ENCODE peak calls at places on chromosomes 13 and 19, in seven cellular contexts. Q, L, C, N, G, X and T are unnamed samples.
A peak's percentile ranks its signal among the peaks of the same experiment; 100 is the strongest.

GRCh38 chr13:112837371-112838037 is 131.5 kb upstream of the MCF2L start:
- DNase-seq in Q (peak; percentile 23), L (no peak), C (no peak), N (no peak), G (no peak), X (no peak), T (no peak)

GRCh38 chr13:44158741-44159632 is 214.6 kb upstream of the SERP2 start:
- DNase-seq in Q (no peak), L (no peak), C (no peak), N (no peak), G (no peak), X (no peak), T (no peak)

GRCh38 chr19:10290876-10291553 is 1.3 kb downstream of the ICAM5 start:
- DNase-seq in Q (peak; percentile 69), L (no peak), C (peak; percentile 42), N (no peak), G (peak; percentile 64), X (no peak), T (peak; percentile 90)

GRCh38 chr13:57632276-57633140 is 964 bp downstream of the PCDH17 start:
- DNase-seq in Q (peak; percentile 44), L (no peak), C (no peak), N (no peak), G (no peak), X (no peak), T (peak; percentile 46)

GRCh38 chr19:7132054-7132453 is 62.6 kb downstream of the ZNF557 start:
- DNase-seq in Q (no peak), L (no peak), C (no peak), N (no peak), G (no peak), X (no peak), T (no peak)

GRCh38 chr13:44465318-44465717 is 91.7 kb downstream of the SERP2 start:
- DNase-seq in Q (no peak), L (no peak), C (no peak), N (no peak), G (no peak), X (no peak), T (no peak)

GRCh38 chr19:38417544-38418506 is 8.2 kb downstream of the RASGRP4 start:
- DNase-seq in Q (peak; percentile 66), L (no peak), C (peak; percentile 57), N (no peak), G (peak; percentile 54), X (peak; percentile 55), T (peak; percentile 88)

GRCh38 chr13:113393572-113394503 is 29.9 kb upstream of the GRTP1 start:
- DNase-seq in Q (peak; percentile 87), L (peak; percentile 37), C (peak; percentile 84), N (no peak), G (peak; percentile 78), X (peak; percentile 68), T (peak; percentile 90)

GRCh38 chr19:49565261-49565660 is 15.1 kb downstream of the NOSIP start:
- DNase-seq in Q (no peak), L (no peak), C (no peak), N (no peak), G (no peak), X (no peak), T (no peak)

GRCh38 chr13:52165410-52165809 is 6.0 kb upstream of the NEK3 start:
- DNase-seq in Q (no peak), L (no peak), C (no peak), N (no peak), G (no peak), X (no peak), T (no peak)

GRCh38 chr19:1355974-1356865 is 27.5 kb upstream of the NDUFS7 start:
- DNase-seq in Q (no peak), L (no peak), C (no peak), N (no peak), G (no peak), X (no peak), T (no peak)

GRCh38 chr19:12996542-12997094 is 1.3 kb downstream of the NFIX start:
- DNase-seq in Q (no peak), L (no peak), C (no peak), N (no peak), G (no peak), X (peak; percentile 60), T (no peak)
- TF ChIP-seq CTCF in Q (no peak), L (no peak), C (no peak), N (peak; percentile 16), G (peak; percentile 17), X (no peak), T (peak; percentile 15)

GRCh38 chr13:33776510-33776909 is 41.4 kb upstream of the RFC3 start:
- DNase-seq in Q (no peak), L (no peak), C (no peak), N (no peak), G (no peak), X (peak; percentile 38), T (no peak)
- H3K27ac ChIP-seq in Q (no peak overlapping the region), L (no peak overlapping the region), C (no peak overlapping the region), N (no peak overlapping the region), G (no peak overlapping the region), X (peak overlapping the region; percentile 75), T (no peak overlapping the region)

GRCh38 chr19:47886010-47886559 is at the start of gene SULT2A1:
- DNase-seq in Q (no peak), L (no peak), C (no peak), N (no peak), G (no peak), X (no peak), T (no peak)
- TF ChIP-seq CTCF in Q (no peak), L (no peak), C (no peak), N (no peak), G (no peak), X (no peak), T (no peak)

GRCh38 chr13:24161980-24162517 is 1.5 kb downstream of the SPATA13 start:
- DNase-seq in Q (peak; percentile 73), L (no peak), C (no peak), N (no peak), G (no peak), X (peak; percentile 60), T (no peak)

GRCh38 chr13:24161010-24161775 is 673 bp downstream of the SPATA13 start:
- DNase-seq in Q (no peak), L (no peak), C (peak; percentile 45), N (no peak), G (peak; percentile 20), X (peak; percentile 82), T (peak; percentile 62)

GRCh38 chr13:24159921-24160324 is 597 bp upstream of the SPATA13 start:
- DNase-seq in Q (no peak), L (no peak), C (no peak), N (no peak), G (no peak), X (no peak), T (no peak)

GRCh38 chr13:24165746-24166145 is 5.2 kb downstream of the SPATA13 start:
- DNase-seq in Q (no peak), L (no peak), C (no peak), N (no peak), G (no peak), X (no peak), T (no peak)

GRCh38 chr13:24162604-24163003 is 2.1 kb downstream of the SPATA13 start:
- DNase-seq in Q (no peak), L (no peak), C (no peak), N (no peak), G (no peak), X (no peak), T (no peak)
- H3K27ac ChIP-seq in Q (peak overlapping the region; percentile 84), L (no peak overlapping the region), C (no peak overlapping the region), N (no peak overlapping the region), G (no peak overlapping the region), X (peak overlapping the region; percentile 98), T (no peak overlapping the region)

GRCh38 chr19:15437355-15438123 is 12.2 kb downstream of the WIZ start:
- DNase-seq in Q (no peak), L (no peak), C (no peak), N (no peak), G (no peak), X (no peak), T (no peak)
- TF ChIP-seq CTCF in Q (no peak), L (peak; percentile 56), C (no peak), N (peak; percentile 53), G (no peak), X (no peak), T (no peak)

GRCh38 chr19:5967994-5968430 is 9.9 kb downstream of the RANBP3 start:
- DNase-seq in Q (no peak), L (peak; percentile 67), C (peak; percentile 70), N (no peak), G (peak; percentile 85), X (peak; percentile 83), T (peak; percentile 25)

GRCh38 chr19:5968431-5969373 is 9.2 kb downstream of the RANBP3 start:
- DNase-seq in Q (no peak), L (no peak), C (peak; percentile 34), N (no peak), G (peak; percentile 66), X (peak; percentile 58), T (peak; percentile 56)

GRCh38 chr19:5966215-5966614 is 11.7 kb downstream of the RANBP3 start:
- DNase-seq in Q (no peak), L (peak; percentile 79), C (no peak), N (no peak), G (no peak), X (no peak), T (no peak)

GRCh38 chr19:5966941-5967340 is 11.0 kb downstream of the RANBP3 start:
- DNase-seq in Q (no peak), L (no peak), C (no peak), N (no peak), G (no peak), X (no peak), T (no peak)

GRCh38 chr19:5967571-5967970 is 10.4 kb downstream of the RANBP3 start:
- DNase-seq in Q (no peak), L (no peak), C (no peak), N (no peak), G (no peak), X (no peak), T (peak; percentile 10)
- H3K27ac ChIP-seq in Q (peak overlapping the region; percentile 53), L (peak overlapping the region; percentile 39), C (no peak overlapping the region), N (no peak overlapping the region), G (peak overlapping the region; percentile 93), X (peak overlapping the region; percentile 96), T (peak overlapping the region; percentile 66)

DNA sequence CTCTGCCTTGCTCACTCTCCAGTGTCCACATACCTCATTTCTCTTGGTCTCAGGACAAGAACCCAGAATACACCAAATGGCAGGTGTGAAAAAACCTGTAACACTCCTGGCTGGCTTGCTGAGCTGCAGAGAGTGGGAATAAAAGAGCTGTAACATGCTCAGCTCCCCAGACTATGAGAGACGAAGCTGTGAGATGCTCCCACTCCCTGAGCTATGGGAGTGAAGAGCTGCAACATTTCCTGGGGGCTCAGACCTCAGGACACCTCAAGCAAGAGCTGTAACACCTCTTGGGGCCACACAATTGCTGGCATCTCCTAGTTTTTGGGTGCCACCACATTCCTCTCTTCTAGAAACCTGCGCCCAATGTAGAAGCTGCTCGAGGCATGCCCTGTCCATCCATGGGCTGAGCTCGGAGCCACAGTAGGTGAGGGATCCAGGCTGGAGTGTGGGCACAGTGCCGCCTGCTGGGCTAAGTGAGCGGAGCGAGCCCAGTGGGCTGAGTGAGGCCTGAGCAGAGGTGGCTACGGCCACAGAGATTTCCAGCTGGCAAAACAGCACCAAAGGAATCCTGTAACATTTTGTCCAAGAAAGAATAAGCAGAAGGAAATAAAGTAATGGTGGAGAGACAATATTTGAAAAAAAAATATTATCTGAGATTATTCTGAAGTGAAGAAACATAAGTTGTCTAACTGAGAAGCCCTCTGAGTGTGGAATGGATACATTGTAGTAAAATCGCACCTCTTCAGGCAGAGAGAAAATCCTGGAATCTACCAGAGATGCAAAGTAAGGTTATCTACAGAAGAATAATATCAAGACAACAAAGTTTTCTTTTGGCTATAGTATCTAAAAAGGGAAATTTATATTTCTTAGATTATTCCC is 186.2 kb upstream of the PCDH9 start:
- DNase-seq in Q (no peak), L (peak; percentile 2), C (peak; percentile 5), N (no peak), G (peak; percentile 1), X (no peak), T (peak; percentile 54)
- TF ChIP-seq CTCF in Q (no peak), L (peak; percentile 80), C (peak; percentile 69), N (no peak), G (no peak), X (no peak), T (peak; percentile 50)